ENCODE peak calls at places on chromosome 2, in five cellular contexts. I is fibroblast of lung, B is thoracic aorta, X is keratinocyte, A is mammary epithelial cell. K is an unnamed sample.
A peak's percentile ranks its signal among the peaks of the same experiment; 100 is the strongest.

GRCh38 chr2:225668606-225669266 is 269.2 kb downstream of the NYAP2 start:
- DNase-seq in I (peak; percentile 62), B (no peak), X (peak; percentile 49), A (peak; percentile 71), K (no peak)

GRCh38 chr2:42072349-42073118 is 24.7 kb downstream of the PKDCC start:
- DNase-seq in I (peak; percentile 29), B (no peak), X (no peak), A (peak; percentile 9), K (no peak)

GRCh38 chr2:219207254-219207883 is 787 bp downstream of the ZFAND2B start:
- DNase-seq in I (no peak), B (no peak), X (no peak), A (no peak), K (no peak)

GRCh38 chr2:41782306-41783158 is 265.3 kb upstream of the PKDCC start:
- DNase-seq in I (peak; percentile 13), B (no peak), X (no peak), A (peak; percentile 20), K (no peak)

GRCh38 chr2:149931486-149931885 is 343.9 kb upstream of the MMADHC start:
- DNase-seq in I (no peak), B (no peak), X (no peak), A (no peak), K (no peak)

GRCh38 chr2:127046579-127046978 is 60.4 kb downstream of the BIN1 start:
- DNase-seq in I (no peak), B (no peak), X (no peak), A (no peak), K (no peak)

GRCh38 chr2:163593941-163594340 is 141.9 kb downstream of the FIGN start:
- DNase-seq in I (no peak), B (no peak), X (no peak), A (no peak), K (no peak)

GRCh38 chr2:105573490-105573889 is 171.2 kb upstream of the NCK2 start:
- DNase-seq in I (no peak), B (no peak), X (no peak), A (no peak), K (no peak)

GRCh38 chr2:149037851-149038250 is 648 bp upstream of the LYPD6B start:
- DNase-seq in I (no peak), B (no peak), X (no peak), A (peak; percentile 15), K (no peak)

GRCh38 chr2:225765845-225766244 is 366.3 kb downstream of the NYAP2 start:
- DNase-seq in I (no peak), B (no peak), X (no peak), A (no peak), K (no peak)

GRCh38 chr2:100058014-100058310 is 84.4 kb downstream of the AFF3 start:
- DNase-seq in I (peak; percentile 75), B (no peak), X (no peak), A (no peak), K (no peak)

GRCh38 chr2:23385351-23385747 is 370 bp downstream of the KLHL29 start:
- DNase-seq in I (peak; percentile 48), B (no peak), X (no peak), A (peak; percentile 55), K (no peak)

GRCh38 chr2:84878459-84878858 is 2.4 kb downstream of the TRABD2A start:
- DNase-seq in I (no peak), B (no peak), X (no peak), A (no peak), K (no peak)

GRCh38 chr2:149410701-149411484 is 80.5 kb downstream of the LYPD6 start:
- DNase-seq in I (peak; percentile 93), B (no peak), X (peak; percentile 98), A (peak; percentile 87), K (no peak)

GRCh38 chr2:239831272-239831731 is 193.8 kb downstream of the NDUFA10 start:
- DNase-seq in I (no peak), B (no peak), X (no peak), A (no peak), K (no peak)

GRCh38 chr2:101673920-101674319 is 23.6 kb upstream of the MAP4K4 start:
- DNase-seq in I (no peak), B (no peak), X (no peak), A (no peak), K (no peak)

GRCh38 chr2:231326404-231326803 is 69.1 kb upstream of the B3GNT7 start:
- DNase-seq in I (no peak), B (no peak), X (no peak), A (no peak), K (no peak)

GRCh38 chr2:205925373-205926337 is 160.3 kb downstream of the INO80D start:
- DNase-seq in I (peak; percentile 49), B (peak; percentile 26), X (no peak), A (peak; percentile 48), K (peak; percentile 17)

GRCh38 chr2:127498386-127498785 is 27.9 kb downstream of the IWS1 start:
- DNase-seq in I (no peak), B (no peak), X (no peak), A (no peak), K (no peak)

GRCh38 chr2:203713381-203713780 is 6.9 kb downstream of the CD28 start:
- DNase-seq in I (no peak), B (no peak), X (no peak), A (no peak), K (no peak)

GRCh38 chr2:160077912-160078585 is 15.6 kb upstream of the PLA2R1 start:
- DNase-seq in I (no peak), B (no peak), X (no peak), A (peak; percentile 17), K (no peak)

GRCh38 chr2:46831037-46831868 is 84.4 kb downstream of the MCFD2 start:
- DNase-seq in I (peak; percentile 64), B (no peak), X (no peak), A (no peak), K (no peak)

GRCh38 chr2:23622466-23622865 is 237.5 kb downstream of the KLHL29 start:
- DNase-seq in I (no peak), B (no peak), X (no peak), A (no peak), K (no peak)

GRCh38 chr2:223093436-223093839 is 41.4 kb downstream of the KCNE4 start:
- DNase-seq in I (peak; percentile 90), B (no peak), X (no peak), A (peak; percentile 63), K (no peak)

DNA sequence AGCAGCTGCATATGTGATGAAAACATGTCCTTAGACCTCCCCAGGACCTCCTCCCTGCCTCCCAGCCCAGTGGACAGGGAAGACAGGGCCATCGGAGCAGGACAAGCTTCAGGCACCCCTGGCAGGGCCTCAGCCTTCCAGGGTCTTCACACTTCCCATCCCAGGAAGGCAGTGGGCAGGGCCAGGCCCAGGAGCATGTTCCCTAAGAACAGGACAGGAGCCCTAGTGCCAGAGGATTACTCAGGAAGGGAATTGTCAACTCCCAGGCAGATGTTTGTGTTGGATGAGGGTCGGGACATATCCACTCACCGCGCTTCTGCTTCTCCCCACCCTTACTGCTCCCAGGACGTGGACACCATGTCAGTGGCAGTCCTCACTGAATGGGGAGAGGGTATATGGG is 138.9 kb downstream of the TNS1 start:
- DNase-seq in I (no peak), B (no peak), X (no peak), A (no peak), K (no peak)
- H3K36me3 ChIP-seq in I (peaks cover 11% of the 10 kb centered on the region), B (peaks cover 78% of the 10 kb centered on the region), X (no peaks in the 10 kb centered on the region), A (no peaks in the 10 kb centered on the region), K (no peaks in the 10 kb centered on the region)

GRCh38 chr2:113164930-113165585 is 8.7 kb upstream of the PSD4 start:
- DNase-seq in I (no peak), B (no peak), X (no peak), A (no peak), K (no peak)

GRCh38 chr2:113169002-113169530 is 4.7 kb upstream of the PSD4 start:
- DNase-seq in I (no peak), B (no peak), X (no peak), A (no peak), K (no peak)

GRCh38 chr2:113167115-113167932 is 6.4 kb upstream of the PSD4 start:
- DNase-seq in I (no peak), B (no peak), X (no peak), A (no peak), K (no peak)

GRCh38 chr2:113166187-113166645 is 7.6 kb upstream of the PSD4 start:
- DNase-seq in I (no peak), B (no peak), X (no peak), A (no peak), K (no peak)

GRCh38 chr2:113167962-113168340 is 5.8 kb upstream of the PSD4 start:
- DNase-seq in I (no peak), B (no peak), X (no peak), A (no peak), K (no peak)
- H3K27ac ChIP-seq in I (no peak overlapping the region), B (no peak overlapping the region), X (no peak overlapping the region), A (no peak overlapping the region), K (peak overlapping the region; percentile 56)

DNA sequence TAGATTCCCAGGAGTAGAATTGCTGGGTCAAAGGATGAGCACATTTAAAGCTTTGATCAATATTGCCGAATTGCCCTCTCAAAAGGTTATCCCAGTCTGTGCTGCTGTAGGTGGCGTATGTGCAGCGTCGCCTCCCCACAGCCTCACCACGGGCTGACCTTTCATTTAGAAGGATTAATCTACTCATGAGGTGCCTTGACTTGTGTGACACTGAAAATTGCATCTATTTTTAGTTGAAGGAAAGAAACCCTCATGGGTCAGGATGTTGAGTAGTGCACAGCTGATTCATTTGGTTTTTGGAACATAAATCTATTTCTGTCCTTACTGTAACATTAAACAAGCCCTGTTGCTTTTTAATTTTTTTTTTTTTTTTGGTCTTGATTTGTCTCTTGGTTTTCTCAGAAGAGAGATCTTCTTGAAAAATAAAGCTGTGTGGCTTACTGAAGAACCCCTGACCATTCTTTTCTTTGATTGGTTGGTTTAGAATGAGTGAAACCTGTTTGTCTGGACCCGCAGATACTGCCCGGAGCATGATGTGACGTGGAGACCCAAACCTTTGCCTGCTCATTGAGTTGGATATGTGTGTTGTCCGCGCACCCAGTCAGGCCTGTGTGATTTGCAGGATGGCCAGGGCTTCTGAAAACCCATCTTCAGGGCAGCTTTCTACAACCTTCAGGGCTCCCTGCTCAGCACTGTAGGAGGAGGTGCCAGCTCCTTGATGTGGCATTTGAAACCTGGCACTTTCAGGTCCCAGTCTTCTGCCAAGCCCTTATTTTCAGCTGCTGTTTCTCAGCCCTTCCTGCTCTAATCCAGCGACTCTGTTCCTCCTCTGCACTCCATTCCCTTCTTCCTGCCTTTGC is 61.0 kb downstream of the LPIN1 start:
- DNase-seq in I (peak; percentile 8), B (no peak), X (no peak), A (no peak), K (no peak)
- H3K36me3 ChIP-seq in I (peaks cover 40% of the 10 kb centered on the region), B (peaks cover 38% of the 10 kb centered on the region), X (peaks cover 56% of the 10 kb centered on the region), A (peaks cover 38% of the 10 kb centered on the region), K (peaks cover 70% of the 10 kb centered on the region)

GRCh38 chr2:210531050-210531449 is 25.3 kb upstream of the CPS1 start:
- DNase-seq in I (no peak), B (no peak), X (no peak), A (no peak), K (no peak)

GRCh38 chr2:210534879-210535278 is 21.5 kb upstream of the CPS1 start:
- DNase-seq in I (no peak), B (no peak), X (no peak), A (no peak), K (no peak)

GRCh38 chr2:210528716-210529115 is 27.7 kb upstream of the CPS1 start:
- DNase-seq in I (peak; percentile 52), B (no peak), X (no peak), A (no peak), K (no peak)

GRCh38 chr2:210527286-210527685 is 29.1 kb upstream of the CPS1 start:
- DNase-seq in I (no peak), B (no peak), X (no peak), A (no peak), K (no peak)

DNA sequence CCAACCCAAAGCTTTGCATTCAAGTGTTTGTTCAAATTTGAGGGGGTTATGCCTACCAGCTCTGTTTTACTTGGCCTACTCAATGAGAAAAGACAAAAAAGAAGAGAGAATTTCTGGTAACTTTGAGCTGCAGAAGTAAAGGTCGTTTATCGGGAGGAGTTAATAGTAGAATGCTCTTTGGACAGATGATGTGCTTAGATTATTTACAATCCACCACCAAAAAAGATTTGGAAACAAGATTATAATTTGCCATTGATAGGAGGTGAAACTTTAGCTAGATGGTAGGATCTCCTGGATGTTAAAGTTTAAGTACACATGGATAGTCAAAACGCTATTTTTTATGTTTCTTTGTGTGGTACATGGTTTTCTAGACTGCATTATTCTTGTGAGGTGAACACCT is 24.9 kb upstream of the CPS1 start:
- DNase-seq in I (no peak), B (no peak), X (no peak), A (no peak), K (no peak)
- H3K27ac ChIP-seq in I (no peak overlapping the region), B (no peak overlapping the region), X (no peak overlapping the region), A (no peak overlapping the region), K (no peak overlapping the region)